ENCODE peak calls at places on chromosomes 1 and 21, in four cellular contexts. J, K, G and A are unnamed samples. For H3K27me3, the result is how much of the 10 kb centered on the place peaks cover.

GRCh38 chr1:62530516-62531154 is 66.7 kb upstream of the ANGPTL3 start:
- DNase-seq in J (peak), K (peak), G (peak), A (peak)

GRCh38 chr1:100308777-100309176 is 42.8 kb downstream of the RTCA start:
- DNase-seq in J (peak), K (no peak), G (no peak), A (no peak)

GRCh38 chr1:109879881-109880525 is 30.6 kb upstream of the CSF1 start:
- DNase-seq in J (no peak), K (no peak), G (no peak), A (no peak)

GRCh38 chr1:237340892-237341291 is 298.9 kb downstream of the RYR2 start:
- DNase-seq in J (no peak), K (peak), G (no peak), A (no peak)

GRCh38 chr1:214454619-214455396 is 96.6 kb downstream of the PTPN14 start:
- DNase-seq in J (peak), K (no peak), G (no peak), A (no peak)

GRCh38 chr1:105138445-105138821 is 1388.7 kb downstream of the AMY1C start:
- DNase-seq in J (no peak), K (peak), G (no peak), A (no peak)

GRCh38 chr1:153380711-153381110 is 5.3 kb upstream of the S100A12 start:
- DNase-seq in J (no peak), K (no peak), G (no peak), A (no peak)

GRCh38 chr21:45309069-45309521 is 21.4 kb upstream of the POFUT2 start:
- DNase-seq in J (peak), K (peak), G (no peak), A (peak)

GRCh38 chr1:242011879-242012674 is 13.2 kb upstream of the MAP1LC3C start:
- DNase-seq in J (peak), K (no peak), G (no peak), A (no peak)

GRCh38 chr1:236102611-236103010 is 37.7 kb upstream of the NID1 start:
- DNase-seq in J (no peak), K (no peak), G (no peak), A (no peak)

GRCh38 chr1:88286716-88287115 is 397.4 kb upstream of the PKN2 start:
- DNase-seq in J (no peak), K (no peak), G (no peak), A (no peak)

GRCh38 chr1:232998646-232999045 is 48.2 kb downstream of the NTPCR start:
- DNase-seq in J (peak), K (no peak), G (no peak), A (peak)

GRCh38 chr1:118960026-118960561 is 28.0 kb downstream of the TBX15 start:
- DNase-seq in J (no peak), K (no peak), G (no peak), A (no peak)

GRCh38 chr1:224745388-224745787 is 129.3 kb downstream of the CNIH3 start:
- DNase-seq in J (no peak), K (no peak), G (no peak), A (no peak)

GRCh38 chr1:228463559-228464455 is 23.4 kb upstream of the RNF187 start:
- DNase-seq in J (peak), K (peak), G (no peak), A (no peak)

DNA sequence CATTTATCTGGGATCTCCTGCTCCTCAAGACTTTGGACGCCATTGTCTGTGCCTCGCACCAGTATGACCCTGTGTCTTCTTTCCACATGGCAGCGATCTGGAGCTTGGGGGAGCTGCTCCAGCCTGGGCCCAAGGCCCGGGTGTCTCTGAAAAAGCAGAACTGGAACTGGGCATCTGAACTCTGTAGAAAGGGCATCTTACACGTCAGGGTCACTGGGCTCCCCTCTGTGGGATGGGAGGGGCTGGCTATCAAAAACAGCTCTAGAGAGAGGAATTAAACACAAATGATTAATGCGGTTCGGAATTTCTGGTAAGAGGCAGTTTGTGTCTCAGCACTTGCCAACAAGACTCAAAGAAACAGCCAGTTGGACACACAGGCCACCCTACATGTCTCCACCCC is 16.1 kb downstream of the FCRL1 start:
- DNase-seq in J (no peak), K (no peak), G (no peak), A (no peak)
- H3K27me3 ChIP-seq in J (under half), K (under half), G (under half), A (under half)

GRCh38 chr1:40782371-40782956 is 1.1 kb upstream of the KCNQ4 start:
- DNase-seq in J (no peak), K (no peak), G (no peak), A (no peak)

GRCh38 chr1:40784771-40785151 is 1.2 kb downstream of the KCNQ4 start:
- DNase-seq in J (no peak), K (peak), G (no peak), A (no peak)

GRCh38 chr1:40781614-40781971 is 2.0 kb upstream of the KCNQ4 start:
- DNase-seq in J (no peak), K (no peak), G (no peak), A (no peak)

GRCh38 chr1:40784141-40784770 is 669 bp downstream of the KCNQ4 start:
- DNase-seq in J (no peak), K (peak), G (no peak), A (peak)

DNA sequence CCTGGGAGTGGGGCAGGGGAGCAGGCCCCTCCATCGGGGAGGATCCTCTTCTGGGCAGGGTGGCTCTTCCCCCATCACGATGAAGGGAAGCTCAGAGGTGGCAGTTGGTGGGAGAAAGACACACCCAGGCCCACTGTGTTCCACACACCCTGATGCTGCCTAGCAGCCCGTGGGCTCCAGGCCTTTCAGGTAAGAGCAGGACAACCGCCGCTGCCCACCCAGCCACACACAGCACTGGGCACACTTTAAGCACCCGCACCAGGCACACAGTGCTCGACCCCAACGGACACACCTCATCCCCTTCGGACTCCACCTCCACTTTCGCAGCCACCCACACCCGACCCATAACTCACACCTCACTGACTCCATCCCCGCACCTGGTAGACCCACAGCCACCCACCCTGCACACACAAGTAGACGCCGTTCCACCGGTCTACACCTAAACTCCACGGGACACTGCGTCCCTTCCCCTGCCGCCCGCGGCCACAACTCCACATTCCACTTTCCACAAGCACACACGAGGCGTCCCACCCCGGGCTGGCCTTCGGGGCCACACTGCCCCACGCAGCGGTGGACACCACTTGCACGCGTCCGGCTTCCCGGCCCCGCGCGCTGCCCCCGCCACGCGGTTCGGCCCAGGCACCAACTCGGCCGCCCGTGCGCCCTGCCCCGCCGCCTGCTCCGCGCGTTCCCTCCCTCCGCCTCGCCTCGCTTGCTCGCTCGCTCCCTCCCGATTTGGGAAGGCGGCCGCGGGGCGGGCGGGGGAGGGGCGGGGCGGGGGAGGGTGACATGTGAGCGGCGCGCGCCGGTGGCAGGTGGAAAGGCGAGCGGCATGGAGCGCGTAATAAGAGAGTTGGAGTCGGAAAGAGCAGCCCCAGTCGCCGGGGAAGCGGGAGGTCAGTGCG is at the start of gene KCNQ4:
- DNase-seq in J (no peak), K (peak), G (peak), A (no peak)
- H3K27me3 ChIP-seq in J (under half), K (under half), G (under half), A (under half)

GRCh38 chr1:14658642-14659041 is 60.2 kb downstream of the KAZN start:
- DNase-seq in J (no peak), K (no peak), G (no peak), A (no peak)

GRCh38 chr1:14662116-14662515 is 63.6 kb downstream of the KAZN start:
- DNase-seq in J (no peak), K (no peak), G (no peak), A (no peak)

GRCh38 chr1:14660795-14661194 is 62.3 kb downstream of the KAZN start:
- DNase-seq in J (no peak), K (no peak), G (no peak), A (no peak)

GRCh38 chr1:14661220-14661619 is 62.7 kb downstream of the KAZN start:
- DNase-seq in J (no peak), K (no peak), G (no peak), A (no peak)

GRCh38 chr1:14659913-14660312 is 61.4 kb downstream of the KAZN start:
- DNase-seq in J (no peak), K (peak), G (no peak), A (no peak)
- H3K27me3 ChIP-seq in J (under half), K (under half), G (under half), A (under half)

DNA sequence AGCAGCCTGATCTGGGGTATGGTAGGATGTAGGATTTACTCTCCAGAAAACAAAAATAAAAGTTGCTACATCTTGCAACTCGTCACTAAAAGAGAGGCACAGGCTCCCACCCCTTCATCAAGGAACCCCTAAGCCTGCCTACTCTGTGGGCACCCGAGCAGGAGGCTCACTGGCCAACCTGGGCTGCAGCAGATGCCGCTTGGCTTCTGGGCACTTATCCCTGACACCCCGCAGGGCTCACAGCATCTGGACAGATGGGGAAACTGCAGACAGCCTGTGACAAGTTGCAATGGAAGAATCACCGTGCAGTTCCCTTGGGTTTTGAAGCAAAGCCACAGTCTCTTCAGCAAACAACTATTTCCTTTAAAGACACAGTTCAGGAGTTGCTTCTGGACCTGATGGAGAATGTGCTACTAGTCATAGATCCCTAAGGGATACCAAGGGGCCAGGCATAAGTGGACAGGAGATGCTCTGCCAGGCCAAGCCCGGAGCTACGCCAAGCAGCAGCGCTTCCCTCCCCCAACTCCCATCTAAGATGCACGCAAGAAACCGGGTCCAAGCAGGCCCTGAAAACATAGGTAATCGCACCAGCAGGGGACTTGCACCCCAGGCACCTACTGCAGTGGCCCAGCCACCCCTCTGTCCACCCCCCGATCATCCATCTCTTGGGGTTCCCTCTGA is 170.6 kb downstream of the NPHP4 start:
- DNase-seq in J (no peak), K (no peak), G (no peak), A (no peak)
- H3K27me3 ChIP-seq in J (under half), K (under half), G (under half), A (under half)

GRCh38 chr1:26269198-26269550 is 10.7 kb upstream of the SH3BGRL3 start:
- DNase-seq in J (no peak), K (no peak), G (no peak), A (no peak)

GRCh38 chr1:26263212-26263611 is 16.7 kb upstream of the SH3BGRL3 start:
- DNase-seq in J (no peak), K (no peak), G (no peak), A (no peak)

GRCh38 chr1:26265405-26265804 is 14.5 kb upstream of the SH3BGRL3 start:
- DNase-seq in J (no peak), K (no peak), G (no peak), A (no peak)

GRCh38 chr1:26268290-26269197 is 11.3 kb upstream of the SH3BGRL3 start:
- DNase-seq in J (no peak), K (no peak), G (no peak), A (peak)
- H3K27me3 ChIP-seq in J (under half), K (under half), G (under half), A (under half)

GRCh38 chr1:151838491-151839412 is 868 bp downstream of the C2CD4D start:
- DNase-seq in J (no peak), K (no peak), G (peak), A (no peak)
- H3K27me3 ChIP-seq in J (half or more), K (under half), G (half or more), A (under half)

GRCh38 chr1:171251042-171251740 is 2.9 kb downstream of the FMO1 start:
- DNase-seq in J (peak), K (no peak), G (no peak), A (peak)
- H3K27me3 ChIP-seq in J (under half), K (half or more), G (under half), A (under half)

GRCh38 chr1:43520100-43520828 is 10.4 kb upstream of the PTPRF start:
- DNase-seq in J (no peak), K (no peak), G (no peak), A (no peak)

GRCh38 chr1:43522776-43523480 is 7.8 kb upstream of the PTPRF start:
- DNase-seq in J (peak), K (no peak), G (no peak), A (peak)

GRCh38 chr1:43521078-43521477 is 9.6 kb upstream of the PTPRF start:
- DNase-seq in J (no peak), K (no peak), G (no peak), A (no peak)

GRCh38 chr1:43521716-43522115 is 9.0 kb upstream of the PTPRF start:
- DNase-seq in J (no peak), K (no peak), G (no peak), A (peak)

GRCh38 chr1:43522431-43522775 is 8.3 kb upstream of the PTPRF start:
- DNase-seq in J (no peak), K (no peak), G (no peak), A (peak)
- H3K27me3 ChIP-seq in J (under half), K (under half), G (under half), A (under half)

GRCh38 chr1:209530990-209531389 is 52.5 kb upstream of the CAMK1G start:
- DNase-seq in J (no peak), K (no peak), G (no peak), A (no peak)

GRCh38 chr1:209527993-209528392 is 55.5 kb upstream of the CAMK1G start:
- DNase-seq in J (no peak), K (no peak), G (no peak), A (no peak)

GRCh38 chr1:209527372-209527771 is 56.1 kb upstream of the CAMK1G start:
- DNase-seq in J (peak), K (no peak), G (no peak), A (no peak)

GRCh38 chr1:209526137-209526536 is 57.4 kb upstream of the CAMK1G start:
- DNase-seq in J (no peak), K (no peak), G (no peak), A (no peak)

GRCh38 chr1:209529233-209529632 is 54.3 kb upstream of the CAMK1G start:
- DNase-seq in J (no peak), K (no peak), G (no peak), A (no peak)
- H3K27me3 ChIP-seq in J (under half), K (under half), G (under half), A (under half)